ENCODE peak calls at places on chromosomes 16 and 17, in seven cellular contexts. F, O, Y, A, T, H and E are unnamed samples.
A peak's percentile ranks its signal among the peaks of the same experiment; 100 is the strongest.

GRCh38 chr17:50020841-50021599 is 26.0 kb upstream of the DLX3 start:
- DNase-seq in F (no peak), O (no peak), Y (no peak), A (no peak), T (no peak), H (no peak), E (no peak)

GRCh38 chr17:37138726-37139125 is 190.0 kb downstream of the AATF start:
- DNase-seq in F (no peak), O (no peak), Y (no peak), A (no peak), T (no peak), H (no peak), E (no peak)

GRCh38 chr17:19003543-19003965 is 1.0 kb downstream of the FAM83G start:
- DNase-seq in F (no peak), O (no peak), Y (no peak), A (no peak), T (no peak), H (no peak), E (no peak)

GRCh38 chr17:33291248-33292183 is 1.6 kb downstream of the ASIC2 start:
- DNase-seq in F (no peak), O (peak; percentile 13), Y (no peak), A (no peak), T (peak; percentile 61), H (no peak), E (no peak)

GRCh38 chr16:53207810-53208752 is 153.3 kb downstream of the CHD9 start:
- DNase-seq in F (peak; percentile 50), O (peak; percentile 26), Y (peak; percentile 89), A (peak; percentile 89), T (no peak), H (no peak), E (no peak)

GRCh38 chr16:85359147-85359822 is 247.0 kb upstream of the CIBAR2 start:
- DNase-seq in F (no peak), O (no peak), Y (peak; percentile 65), A (no peak), T (peak; percentile 63), H (no peak), E (no peak)

GRCh38 chr16:84391151-84391873 is 23.0 kb downstream of the ATP2C2 start:
- DNase-seq in F (no peak), O (no peak), Y (no peak), A (no peak), T (peak; percentile 30), H (no peak), E (no peak)

GRCh38 chr17:5464717-5465507 is 3.9 kb downstream of the DHX33 start:
- DNase-seq in F (no peak), O (no peak), Y (no peak), A (no peak), T (no peak), H (no peak), E (no peak)

GRCh38 chr16:84484579-84485254 is 19.7 kb downstream of the MEAK7 start:
- DNase-seq in F (no peak), O (peak; percentile 31), Y (peak; percentile 24), A (no peak), T (peak; percentile 68), H (peak; percentile 61), E (peak; percentile 55)

GRCh38 chr16:75701361-75701760 is at the start of gene DUXB:
- DNase-seq in F (no peak), O (no peak), Y (no peak), A (no peak), T (no peak), H (no peak), E (no peak)

GRCh38 chr16:57742543-57742942 is 7.0 kb downstream of the KATNB1 start:
- DNase-seq in F (no peak), O (no peak), Y (no peak), A (no peak), T (no peak), H (no peak), E (no peak)

GRCh38 chr17:81885869-81886548 is 5.4 kb downstream of the ALYREF start:
- DNase-seq in F (no peak), O (no peak), Y (peak; percentile 97), A (peak; percentile 88), T (no peak), H (no peak), E (no peak)

GRCh38 chr16:13553453-13553985 is 366.4 kb upstream of the ERCC4 start:
- DNase-seq in F (no peak), O (no peak), Y (no peak), A (no peak), T (no peak), H (no peak), E (no peak)

GRCh38 chr17:65485388-65486299 is 75.8 kb downstream of the AXIN2 start:
- DNase-seq in F (no peak), O (no peak), Y (no peak), A (no peak), T (peak; percentile 91), H (no peak), E (peak; percentile 75)

GRCh38 chr16:24855678-24856077 is 9.9 kb downstream of the SLC5A11 start:
- DNase-seq in F (no peak), O (no peak), Y (peak; percentile 6), A (no peak), T (no peak), H (no peak), E (peak; percentile 22)

GRCh38 chr16:83933885-83934683 is 19.0 kb upstream of the OSGIN1 start:
- DNase-seq in F (no peak), O (no peak), Y (no peak), A (no peak), T (no peak), H (no peak), E (no peak)